ENCODE peak calls at places on chromosomes 12 and 14, in nine cellular contexts. D is GM23338; B is right lobe of liver; J is left ventricle myocardium inferior; X is CD4-positive, alpha-beta memory T cell; C is GM23248; A is CD8-positive, alpha-beta memory T cell; Z is psoas muscle; Q is neuronal stem cell. P is an unnamed sample. For H3K4me1, the result is how much of the 10 kb centered on the place peaks cover.

GRCh38 chr12:87381747-87382146 is 647.5 kb downstream of the C12orf50 start:
- DNase-seq in A (no peak), Z (no peak), J (no peak), X (no peak), B (no peak), Q (no peak), D (no peak), C (no peak), P (no peak)

GRCh38 chr14:85532981-85533820 is 3.3 kb downstream of the FLRT2 start:
- DNase-seq in Q (peak), X (no peak), A (no peak), B (no peak), D (peak), J (peak), C (peak), Z (peak), P (peak)

GRCh38 chr12:62860501-62861156 is 74.3 kb downstream of the PPM1H start:
- DNase-seq in A (no peak), D (no peak), Z (no peak), B (no peak), Q (no peak), X (no peak), C (no peak), J (no peak), P (no peak)

GRCh38 chr12:57460457-57461325 is 1.1 kb downstream of the GLI1 start:
- DNase-seq in D (peak), J (no peak), B (no peak), X (peak), C (no peak), Q (peak), A (no peak), Z (no peak), P (no peak)

GRCh38 chr12:2273288-2273687 is 220.5 kb downstream of the CACNA1C start:
- DNase-seq in Q (no peak), J (no peak), X (no peak), D (no peak), A (no peak), Z (peak), C (peak), B (no peak), P (no peak)

GRCh38 chr12:131783915-131784541 is 44.2 kb upstream of the MMP17 start:
- DNase-seq in B (no peak), C (peak), X (no peak), Z (no peak), J (no peak), D (peak), Q (no peak), A (no peak), P (no peak)

GRCh38 chr14:74838141-74838540 is 37.8 kb downstream of the PROX2 start:
- DNase-seq in J (no peak), C (no peak), A (peak), Q (no peak), X (peak), Z (no peak), D (no peak), B (no peak), P (no peak)

GRCh38 chr14:90518941-90519256 is 122.1 kb downstream of the CALM1 start:
- DNase-seq in J (no peak), Z (no peak), X (peak), C (peak), B (no peak), A (peak), D (peak), Q (no peak), P (no peak)

GRCh38 chr12:67274186-67274585 is 5.0 kb downstream of the CAND1 start:
- DNase-seq in J (no peak), Q (no peak), D (no peak), Z (no peak), B (no peak), C (no peak), A (no peak), X (no peak), P (no peak)

GRCh38 chr12:89353823-89354629 is 1.7 kb upstream of the DUSP6 start:
- DNase-seq in X (peak), Q (peak), Z (peak), C (peak), J (peak), B (peak), A (peak), D (peak), P (peak)

GRCh38 chr12:77402726-77403125 is 337.4 kb upstream of the E2F7 start:
- DNase-seq in J (no peak), A (no peak), X (no peak), C (peak), Z (no peak), D (no peak), Q (no peak), B (no peak), P (no peak)

GRCh38 chr12:95336387-95337067 is 118.9 kb downstream of the VEZT start:
- DNase-seq in Q (peak), Z (peak), D (peak), J (peak), C (peak), B (peak), A (no peak), X (no peak), P (no peak)

GRCh38 chr12:76653342-76653741 is 93.8 kb upstream of the OSBPL8 start:
- DNase-seq in X (no peak), Z (no peak), C (no peak), Q (no peak), D (no peak), J (no peak), A (no peak), B (no peak), P (no peak)

GRCh38 chr12:76664731-76665130 is 99.2 kb upstream of the ZDHHC17 start:
- DNase-seq in A (no peak), Z (no peak), J (no peak), X (no peak), Q (no peak), C (no peak), B (no peak), D (no peak), P (no peak)

GRCh38 chr12:116490481-116490880 is 68.7 kb upstream of the MAP1LC3B2 start:
- DNase-seq in Q (no peak), Z (no peak), J (no peak), A (no peak), D (no peak), X (no peak), C (peak), B (no peak), P (no peak)

GRCh38 chr14:75521415-75522199 is 662 bp upstream of the BATF start:
- DNase-seq in Q (no peak), C (no peak), J (no peak), A (no peak), Z (no peak), X (peak), D (no peak), B (no peak), P (no peak)

GRCh38 chr12:9909724-9910123 is 22.4 kb downstream of the CLEC2A start:
- DNase-seq in C (no peak), A (no peak), D (no peak), X (no peak), J (no peak), Q (no peak), B (no peak), Z (no peak), P (no peak)
- H3K4me3 ChIP-seq in C (no peak), A (no peak), D (no peak), X (no peak), J (no peak), Q (no peak), B (no peak), Z (no peak), P (no peak)

DNA sequence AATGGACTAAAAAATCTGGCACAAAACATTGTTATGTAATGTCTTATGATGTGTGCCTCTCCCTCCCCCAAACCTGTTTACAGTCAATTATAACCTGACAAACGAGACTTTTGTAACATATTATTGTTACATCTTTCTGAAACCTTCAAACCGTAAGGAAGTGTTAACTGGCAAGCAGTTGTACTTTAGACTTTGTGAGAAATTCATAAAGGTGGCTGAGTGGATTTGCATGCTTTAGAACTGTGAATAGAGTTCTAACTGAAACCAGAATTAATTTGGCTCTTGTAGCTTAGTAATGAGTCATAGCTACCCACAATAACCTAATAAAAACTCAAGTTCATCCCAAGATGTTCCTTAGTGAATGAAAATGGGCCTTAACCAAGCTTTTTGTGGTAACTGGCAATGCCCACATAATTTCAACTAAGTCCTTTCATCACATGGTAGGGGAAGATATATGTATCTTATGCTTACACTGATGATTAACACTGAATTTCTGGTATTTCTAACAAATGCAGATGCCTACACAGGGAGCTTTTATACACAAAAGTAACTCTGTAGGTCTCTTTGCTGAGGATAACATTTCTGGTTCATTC is 29.7 kb downstream of the RAD9B start:
- DNase-seq in C (peak), Z (no peak), J (no peak), A (no peak), X (no peak), D (no peak), Q (no peak), B (no peak), P (no peak)
- H3K27ac ChIP-seq in C (no peak), Z (no peak), J (peak), A (no peak), X (no peak), D (no peak), Q (no peak), B (no peak), P (peak)

GRCh38 chr12:697426-697825 is 34.2 kb upstream of the NINJ2 start:
- DNase-seq in J (no peak), A (peak), B (no peak), Q (no peak), Z (no peak), D (no peak), X (no peak), C (no peak), P (no peak)
- H3K4me1 ChIP-seq in J (under half), A (under half), B (under half), Q (under half), Z (under half), D (under half), X (under half), C (under half), P (under half)

GRCh38 chr12:83996671-83997070 is 915.9 kb downstream of the SLC6A15 start:
- DNase-seq in C (peak), J (no peak), B (no peak), Q (no peak), Z (no peak), D (no peak), X (no peak), A (no peak), P (no peak)

GRCh38 chr12:83997425-83997824 is 915.2 kb downstream of the SLC6A15 start:
- DNase-seq in B (no peak), Z (no peak), X (no peak), A (no peak), C (peak), Q (no peak), J (no peak), D (no peak), P (no peak)
- H3K4me3 ChIP-seq in B (no peak), Z (no peak), X (no peak), A (no peak), C (no peak), Q (no peak), J (no peak), D (no peak), P (no peak)

GRCh38 chr12:106999444-106999843 is 12.5 kb upstream of the MTERF2 start:
- DNase-seq in J (no peak), A (no peak), C (peak), X (no peak), Q (no peak), Z (peak), D (no peak), B (no peak), P (peak)

GRCh38 chr12:106997916-106998315 is 11.0 kb upstream of the MTERF2 start:
- DNase-seq in X (no peak), D (no peak), Z (no peak), C (no peak), B (no peak), Q (no peak), J (no peak), A (no peak), P (no peak)

GRCh38 chr12:106994579-106995220 is 7.8 kb upstream of the MTERF2 start:
- DNase-seq in D (no peak), A (no peak), J (no peak), B (no peak), Q (no peak), C (peak), Z (no peak), X (no peak), P (no peak)
- H3K27ac ChIP-seq in D (peak), A (no peak), J (no peak), B (no peak), Q (no peak), C (peak), Z (no peak), X (no peak), P (no peak)

GRCh38 chr12:6469092-6469491 is 1.4 kb downstream of the VAMP1 start:
- DNase-seq in Q (no peak), J (no peak), Z (no peak), A (no peak), B (peak), X (no peak), D (no peak), C (no peak), P (no peak)

GRCh38 chr12:6470375-6471163 is at the start of gene VAMP1:
- DNase-seq in A (peak), Q (peak), X (peak), D (peak), C (peak), Z (peak), J (peak), B (peak), P (peak)

GRCh38 chr12:6466184-6466573 is 4.3 kb downstream of the VAMP1 start:
- DNase-seq in Q (no peak), C (no peak), J (no peak), X (no peak), Z (no peak), B (no peak), A (no peak), D (no peak), P (no peak)

GRCh38 chr12:6469609-6470374 is 685 bp downstream of the VAMP1 start:
- DNase-seq in J (no peak), D (peak), X (no peak), B (no peak), C (peak), Z (no peak), A (no peak), Q (no peak), P (no peak)

GRCh38 chr12:6468283-6468575 is 2.2 kb downstream of the VAMP1 start:
- DNase-seq in J (no peak), A (no peak), B (peak), Z (no peak), X (no peak), C (peak), Q (no peak), D (no peak), P (no peak)
- H3K4me1 ChIP-seq in J (under half), A (half or more), B (under half), Z (under half), X (half or more), C (under half), Q (under half), D (under half), P (under half)

DNA sequence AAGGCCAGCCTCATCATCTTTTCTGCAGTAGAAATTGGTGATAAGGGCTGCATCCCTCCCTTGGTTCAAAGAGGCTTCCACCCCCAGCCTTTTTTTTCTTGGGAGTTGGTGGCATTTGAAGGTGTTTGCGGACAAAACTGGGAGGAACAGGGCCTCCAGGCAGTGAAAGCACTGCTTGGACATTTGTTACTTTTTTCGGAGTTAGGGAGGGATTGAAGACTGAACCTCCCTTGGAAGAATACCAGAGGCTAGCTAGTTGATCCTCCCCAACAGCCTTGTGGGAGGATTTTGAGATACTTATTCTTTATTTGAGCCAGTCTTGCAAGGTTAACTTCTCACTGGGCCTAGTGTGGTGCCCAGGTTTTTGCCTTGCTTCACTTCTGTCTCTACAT is 3.2 kb downstream of the PABPN1 start:
- DNase-seq in X (no peak), Q (no peak), Z (no peak), D (no peak), B (no peak), C (no peak), J (no peak), A (no peak), P (no peak)
- H3K4me3 ChIP-seq in X (no peak), Q (no peak), Z (no peak), D (no peak), B (no peak), C (no peak), J (no peak), A (no peak), P (no peak)

GRCh38 chr12:38892090-38892786 is 13.2 kb downstream of the CPNE8 start:
- DNase-seq in X (no peak), J (no peak), Z (no peak), Q (no peak), A (no peak), D (no peak), B (peak), C (peak), P (no peak)

GRCh38 chr12:38903596-38903995 is 1.8 kb downstream of the CPNE8 start:
- DNase-seq in A (no peak), Q (no peak), Z (no peak), D (no peak), X (no peak), C (no peak), J (no peak), B (no peak), P (no peak)

GRCh38 chr12:38895446-38895845 is 9.9 kb downstream of the CPNE8 start:
- DNase-seq in B (no peak), A (no peak), X (no peak), D (no peak), J (no peak), C (no peak), Z (no peak), Q (no peak), P (no peak)

GRCh38 chr12:38892976-38893375 is 12.4 kb downstream of the CPNE8 start:
- DNase-seq in X (no peak), B (no peak), J (no peak), Q (no peak), D (no peak), Z (no peak), C (no peak), A (no peak), P (no peak)

DNA sequence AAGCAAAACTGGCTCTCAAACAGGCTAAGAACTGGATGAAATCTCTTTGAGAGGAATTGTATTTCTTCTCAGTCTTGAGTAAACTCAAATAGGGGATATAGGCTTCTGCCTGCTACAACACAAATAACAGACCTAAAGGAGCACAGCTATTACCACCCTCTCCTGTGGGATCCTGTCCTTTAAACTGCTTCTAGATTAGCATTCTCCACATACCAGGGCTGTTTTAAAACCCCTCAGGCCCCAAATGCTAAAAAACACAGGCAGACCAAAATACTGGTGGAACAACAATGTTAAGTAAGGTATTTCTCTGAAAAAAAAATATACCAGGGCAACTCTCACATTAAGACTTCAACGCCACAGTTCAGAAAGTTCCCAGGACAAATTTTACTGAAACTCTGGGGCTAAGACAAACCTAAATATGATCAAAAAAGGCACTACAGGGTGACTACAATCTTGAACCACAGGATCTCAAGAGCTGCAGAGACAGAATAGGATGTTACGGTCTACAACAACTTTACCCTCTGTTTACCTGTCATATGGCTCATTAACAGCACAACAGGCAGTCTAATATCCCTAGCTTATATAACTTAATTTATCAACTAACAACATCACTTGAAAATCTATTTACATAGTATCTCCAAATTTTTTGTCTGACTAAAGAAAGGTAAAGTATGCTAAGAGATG is 7.2 kb downstream of the CPNE8 start:
- DNase-seq in Z (no peak), D (peak), X (no peak), A (no peak), Q (no peak), J (no peak), B (no peak), C (no peak), P (no peak)
- H3K27ac ChIP-seq in Z (no peak), D (peak), X (no peak), A (no peak), Q (no peak), J (no peak), B (no peak), C (no peak), P (no peak)

GRCh38 chr14:32011225-32011624 is 65.9 kb upstream of the ARHGAP5 start:
- DNase-seq in J (no peak), D (no peak), Q (no peak), Z (no peak), X (no peak), C (peak), B (no peak), A (no peak), P (no peak)
- H3K4me1 ChIP-seq in J (half or more), D (under half), Q (under half), Z (under half), X (under half), C (under half), B (under half), A (under half), P (under half)

P was measured in RWPE2.